ENCODE peak calls at places on chromosomes 12 and 14, in four cellular contexts. R is WTC11, X is K562, I is SK-N-SH. Z is an unnamed sample.

GRCh38 chr12:52847335-52848102 is 1.3 kb downstream of the KRT78 start:
- DNase-seq in R (no peak), X (peak), I (no peak), Z (no peak)

GRCh38 chr12:120759591-120760348 is 34.1 kb downstream of the ACADS start:
- DNase-seq in R (no peak), X (no peak), I (no peak), Z (no peak)

GRCh38 chr12:132492522-132492921 is 2.6 kb downstream of the FBRSL1 start:
- DNase-seq in R (no peak), X (no peak), I (no peak), Z (peak)

GRCh38 chr14:87409401-87409800 is 583.6 kb downstream of the GALC start:
- DNase-seq in R (no peak), X (no peak), I (no peak), Z (no peak)

GRCh38 chr12:71164166-71164876 is 6.5 kb upstream of the TSPAN8 start:
- DNase-seq in R (no peak), X (no peak), I (no peak), Z (no peak)

GRCh38 chr14:60085085-60085484 is 6.6 kb upstream of the PCNX4 start:
- DNase-seq in R (no peak), X (no peak), I (no peak), Z (no peak)

GRCh38 chr14:100305446-100306255 is 593 bp downstream of the SLC25A29 start:
- DNase-seq in R (peak), X (peak), I (peak), Z (no peak)

GRCh38 chr14:21039059-21039422 is 3.1 kb upstream of the RNASE7 start:
- DNase-seq in R (peak), X (no peak), I (no peak), Z (no peak)

GRCh38 chr12:100651694-100652093 is 78.2 kb downstream of the GAS2L3 start:
- DNase-seq in R (no peak), X (no peak), I (no peak), Z (no peak)

GRCh38 chr14:59187802-59188460 is 536 bp upstream of the DAAM1 start:
- DNase-seq in R (peak), X (peak), I (peak), Z (no peak)

GRCh38 chr14:50677527-50678063 is 9.5 kb upstream of the SAV1 start:
- DNase-seq in R (no peak), X (no peak), I (no peak), Z (peak)

GRCh38 chr12:54173066-54173726 is 15.6 kb downstream of the SMUG1 start:
- DNase-seq in R (peak), X (peak), I (peak), Z (no peak)
- TF ChIP-seq USF1 in R (no peak), X (no peak), I (no peak), Z (no peak)

DNA sequence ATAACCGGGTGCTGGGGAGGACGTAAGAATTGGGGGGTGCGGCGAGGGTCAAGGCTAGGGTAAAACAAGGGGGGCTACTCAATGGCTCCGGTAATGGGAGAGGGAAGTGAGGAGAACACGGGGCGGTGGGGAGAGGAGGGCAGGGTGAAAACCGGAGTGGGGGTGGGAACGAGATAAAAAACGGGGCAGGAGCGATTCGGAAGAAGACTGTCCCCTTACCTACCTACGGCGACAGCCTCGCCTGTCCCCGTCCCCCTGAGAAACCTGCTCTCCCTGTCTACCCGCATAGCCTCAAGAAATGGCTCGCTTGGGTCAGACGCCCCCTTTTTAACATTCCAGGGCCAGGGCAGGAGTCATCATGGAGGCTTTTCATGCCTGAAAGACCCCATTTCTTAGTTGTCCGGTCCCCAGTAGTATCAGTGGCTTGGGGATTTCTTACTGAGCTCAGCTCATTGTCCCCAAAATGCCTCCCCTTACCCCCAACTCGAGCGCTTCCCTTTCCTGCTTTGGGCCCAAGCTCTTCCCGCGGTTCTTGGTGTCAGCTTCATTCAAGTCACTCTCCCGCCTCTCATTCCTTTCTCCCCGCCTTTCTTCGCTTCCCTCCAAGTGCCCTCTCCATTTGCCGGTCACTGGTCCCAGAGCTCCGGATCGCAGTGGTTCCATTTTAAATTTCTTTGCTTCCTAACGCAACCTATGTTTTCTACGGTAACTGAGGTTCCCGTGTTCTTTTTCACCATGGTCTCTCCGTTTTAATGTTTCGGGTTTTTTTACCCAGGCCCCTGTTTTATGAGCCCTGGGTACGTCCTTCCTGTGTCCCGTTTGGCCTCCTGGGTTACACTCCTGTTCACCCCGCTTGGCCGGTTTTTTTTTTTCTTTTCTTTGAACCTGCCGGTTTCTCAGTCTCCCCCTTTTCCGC is 1.2 kb upstream of the WSB2 start:
- DNase-seq in R (peak), X (peak), I (peak), Z (no peak)
- TF ChIP-seq USF1 in R (no peak), X (no peak), I (no peak), Z (no peak)

GRCh38 chr14:92786427-92786756 is 7.7 kb upstream of the GOLGA5 start:
- DNase-seq in R (no peak), X (no peak), I (no peak), Z (no peak)

GRCh38 chr14:92787554-92787953 is 6.6 kb upstream of the GOLGA5 start:
- DNase-seq in R (no peak), X (no peak), I (no peak), Z (no peak)

GRCh38 chr14:92783813-92784431 is 10.2 kb upstream of the GOLGA5 start:
- DNase-seq in R (no peak), X (peak), I (peak), Z (no peak)

GRCh38 chr14:92789457-92790089 is 4.5 kb upstream of the GOLGA5 start:
- DNase-seq in R (no peak), X (no peak), I (no peak), Z (no peak)

GRCh38 chr14:92785601-92786426 is 8.3 kb upstream of the GOLGA5 start:
- DNase-seq in R (no peak), X (peak), I (no peak), Z (no peak)
- TF ChIP-seq USF1 in R (no peak), X (no peak), I (no peak), Z (no peak)

GRCh38 chr12:6936378-6936638 is 7.3 kb upstream of the RNU7-1 start:
- DNase-seq in R (no peak), X (no peak), I (no peak), Z (no peak)

GRCh38 chr12:6937481-6938352 is 5.9 kb upstream of the RNU7-1 start:
- DNase-seq in R (peak), X (peak), I (peak), Z (peak)

GRCh38 chr12:6936642-6937480 is 6.8 kb upstream of the RNU7-1 start:
- DNase-seq in R (peak), X (no peak), I (peak), Z (no peak)

GRCh38 chr12:6939187-6939540 is 4.5 kb upstream of the RNU7-1 start:
- DNase-seq in R (no peak), X (no peak), I (no peak), Z (no peak)

GRCh38 chr12:6938353-6939186 is 5.0 kb upstream of the RNU7-1 start:
- DNase-seq in R (no peak), X (no peak), I (peak), Z (no peak)
- TF ChIP-seq USF1 in R (no peak), X (no peak), I (no peak), Z (no peak)

Z was measured in GM12878.